ENCODE peak calls at places on chromosome 22, in six cellular contexts. One of them, this sample, is unnamed.

GRCh38 chr22:45818130-45819085 is 146.8 kb downstream of the ATXN10 start:
- DNase-seq in upper lobe of right lung: no peak
- DNase-seq in retinal pigment epithelial cell: peak
- DNase-seq in RWPE1: no peak
- DNase-seq in endothelial cell: no peak
- DNase-seq in lower lobe of right lung: no peak
- DNase-seq in this sample: no peak

GRCh38 chr22:28931844-28932561 is 48.6 kb downstream of the ZNRF3 start:
- DNase-seq in upper lobe of right lung: no peak
- DNase-seq in retinal pigment epithelial cell: no peak
- DNase-seq in RWPE1: no peak
- DNase-seq in endothelial cell: no peak
- DNase-seq in lower lobe of right lung: no peak
- DNase-seq in this sample: no peak

GRCh38 chr22:45885941-45886395 is 91.0 kb downstream of the WNT7B start:
- DNase-seq in upper lobe of right lung: peak
- DNase-seq in retinal pigment epithelial cell: no peak
- DNase-seq in RWPE1: no peak
- DNase-seq in endothelial cell: no peak
- DNase-seq in lower lobe of right lung: peak
- DNase-seq in this sample: peak

GRCh38 chr22:46031965-46032851 is 55.2 kb upstream of the WNT7B start:
- DNase-seq in upper lobe of right lung: peak
- DNase-seq in retinal pigment epithelial cell: no peak
- DNase-seq in RWPE1: no peak
- DNase-seq in endothelial cell: no peak
- DNase-seq in lower lobe of right lung: peak
- DNase-seq in this sample: no peak

GRCh38 chr22:24989541-24989951 is 37.0 kb downstream of the KIAA1671 start:
- DNase-seq in upper lobe of right lung: no peak
- DNase-seq in retinal pigment epithelial cell: no peak
- DNase-seq in RWPE1: no peak
- DNase-seq in endothelial cell: no peak
- DNase-seq in lower lobe of right lung: no peak
- DNase-seq in this sample: no peak

GRCh38 chr22:49570032-49570848 is 257.4 kb downstream of the BRD1 start:
- DNase-seq in upper lobe of right lung: peak
- DNase-seq in retinal pigment epithelial cell: no peak
- DNase-seq in RWPE1: no peak
- DNase-seq in endothelial cell: no peak
- DNase-seq in lower lobe of right lung: peak
- DNase-seq in this sample: no peak

GRCh38 chr22:37951305-37951704 is 2.1 kb downstream of the C22orf23 start:
- DNase-seq in upper lobe of right lung: no peak
- DNase-seq in retinal pigment epithelial cell: no peak
- DNase-seq in RWPE1: no peak
- DNase-seq in endothelial cell: no peak
- DNase-seq in lower lobe of right lung: no peak
- DNase-seq in this sample: no peak

GRCh38 chr22:24026056-24026455 is 15.0 kb downstream of the CABIN1 start:
- DNase-seq in upper lobe of right lung: no peak
- DNase-seq in retinal pigment epithelial cell: no peak
- DNase-seq in RWPE1: no peak
- DNase-seq in endothelial cell: no peak
- DNase-seq in lower lobe of right lung: no peak
- DNase-seq in this sample: no peak

GRCh38 chr22:49664371-49664881 is 163.2 kb downstream of the BRD1 start:
- DNase-seq in upper lobe of right lung: peak
- DNase-seq in retinal pigment epithelial cell: no peak
- DNase-seq in RWPE1: no peak
- DNase-seq in endothelial cell: no peak
- DNase-seq in lower lobe of right lung: peak
- DNase-seq in this sample: no peak

GRCh38 chr22:28017859-28018258 is 98.8 kb upstream of the PITPNB start:
- DNase-seq in upper lobe of right lung: peak
- DNase-seq in retinal pigment epithelial cell: no peak
- DNase-seq in RWPE1: no peak
- DNase-seq in endothelial cell: no peak
- DNase-seq in lower lobe of right lung: peak
- DNase-seq in this sample: no peak

GRCh38 chr22:42262964-42263363 is 7.5 kb downstream of the TCF20 start:
- DNase-seq in upper lobe of right lung: no peak
- DNase-seq in retinal pigment epithelial cell: no peak
- DNase-seq in RWPE1: no peak
- DNase-seq in endothelial cell: no peak
- DNase-seq in lower lobe of right lung: no peak
- DNase-seq in this sample: no peak

GRCh38 chr22:23688571-23688970 is 2.2 kb upstream of the RGL4 start:
- DNase-seq in upper lobe of right lung: no peak
- DNase-seq in retinal pigment epithelial cell: no peak
- DNase-seq in RWPE1: no peak
- DNase-seq in endothelial cell: no peak
- DNase-seq in lower lobe of right lung: no peak
- DNase-seq in this sample: no peak

GRCh38 chr22:17121235-17122195 is at the start of gene TMEM121B:
- DNase-seq in upper lobe of right lung: peak
- DNase-seq in retinal pigment epithelial cell: peak
- DNase-seq in RWPE1: peak
- DNase-seq in endothelial cell: peak
- DNase-seq in lower lobe of right lung: peak
- DNase-seq in this sample: peak

GRCh38 chr22:29470159-29470855 is 9.7 kb upstream of the NEFH start:
- DNase-seq in upper lobe of right lung: peak
- DNase-seq in retinal pigment epithelial cell: no peak
- DNase-seq in RWPE1: peak
- DNase-seq in endothelial cell: peak
- DNase-seq in lower lobe of right lung: peak
- DNase-seq in this sample: peak

DNA sequence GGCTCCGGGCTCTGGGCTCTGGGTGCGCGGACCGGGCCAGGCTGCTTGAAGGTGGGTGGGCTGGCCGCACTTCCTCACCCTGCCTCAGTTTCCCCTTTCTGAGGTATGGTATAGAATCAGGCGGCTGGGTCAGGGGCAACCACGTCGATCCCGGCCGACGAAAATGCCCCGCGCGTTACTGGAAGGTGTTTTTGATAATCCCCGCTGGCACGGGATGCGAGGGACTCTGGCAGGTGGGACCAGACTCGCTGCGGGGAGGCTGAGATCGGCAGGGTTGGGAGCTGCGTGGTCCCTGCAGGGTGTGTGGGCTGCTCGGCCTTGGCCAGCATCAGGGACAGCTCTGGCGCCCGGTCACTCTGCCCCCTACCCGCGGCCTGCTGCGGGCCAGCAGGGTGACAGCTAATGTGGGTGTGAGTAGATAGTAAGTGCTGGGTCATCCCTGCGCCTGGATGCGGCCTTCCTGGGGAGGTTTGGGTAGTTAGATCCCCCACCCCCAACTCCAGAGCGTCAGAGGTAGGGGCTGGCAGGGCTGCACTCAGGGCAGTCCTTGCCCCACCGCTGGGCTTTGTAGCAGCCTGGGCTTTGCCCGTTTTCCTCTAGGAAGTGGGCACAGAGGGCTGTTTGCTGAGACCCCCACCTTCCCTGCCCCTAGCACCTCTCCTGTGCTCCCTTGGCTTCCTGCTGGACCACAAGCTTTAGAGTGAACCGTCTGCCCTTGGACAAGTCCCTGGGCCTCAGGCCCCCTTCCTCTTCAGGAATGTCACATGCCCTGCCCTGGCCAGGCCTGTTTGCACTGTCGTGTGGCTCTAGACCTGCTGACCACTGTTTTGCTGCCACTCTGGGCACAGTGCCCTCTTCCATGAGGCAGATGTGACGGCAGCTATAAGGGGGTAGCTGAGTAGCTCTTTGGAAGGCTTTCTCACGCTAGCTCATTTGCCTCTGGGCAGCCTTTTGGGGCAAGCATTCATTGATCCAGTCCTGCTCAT is 579 bp downstream of the TANGO2 start:
- DNase-seq in upper lobe of right lung: peak
- DNase-seq in retinal pigment epithelial cell: peak
- DNase-seq in RWPE1: no peak
- DNase-seq in endothelial cell: no peak
- DNase-seq in lower lobe of right lung: peak
- DNase-seq in this sample: no peak
- TF ChIP-seq CTCF in upper lobe of right lung: no peak
- TF ChIP-seq CTCF in retinal pigment epithelial cell: peak
- TF ChIP-seq CTCF in RWPE1: no peak
- TF ChIP-seq CTCF in endothelial cell: no peak
- TF ChIP-seq CTCF in lower lobe of right lung: no peak
- TF ChIP-seq CTCF in this sample: no peak

GRCh38 chr22:47633111-47633510 is 870.7 kb downstream of the TBC1D22A start:
- DNase-seq in upper lobe of right lung: peak
- DNase-seq in retinal pigment epithelial cell: no peak
- DNase-seq in RWPE1: no peak
- DNase-seq in endothelial cell: no peak
- DNase-seq in lower lobe of right lung: no peak
- DNase-seq in this sample: no peak

GRCh38 chr22:47632646-47633045 is 870.2 kb downstream of the TBC1D22A start:
- DNase-seq in upper lobe of right lung: peak
- DNase-seq in retinal pigment epithelial cell: no peak
- DNase-seq in RWPE1: no peak
- DNase-seq in endothelial cell: no peak
- DNase-seq in lower lobe of right lung: no peak
- DNase-seq in this sample: no peak

GRCh38 chr22:47630741-47631534 is 868.5 kb downstream of the TBC1D22A start:
- DNase-seq in upper lobe of right lung: peak
- DNase-seq in retinal pigment epithelial cell: no peak
- DNase-seq in RWPE1: no peak
- DNase-seq in endothelial cell: no peak
- DNase-seq in lower lobe of right lung: no peak
- DNase-seq in this sample: no peak

GRCh38 chr22:47631571-47632102 is 869.2 kb downstream of the TBC1D22A start:
- DNase-seq in upper lobe of right lung: peak
- DNase-seq in retinal pigment epithelial cell: no peak
- DNase-seq in RWPE1: no peak
- DNase-seq in endothelial cell: no peak
- DNase-seq in lower lobe of right lung: no peak
- DNase-seq in this sample: no peak

DNA sequence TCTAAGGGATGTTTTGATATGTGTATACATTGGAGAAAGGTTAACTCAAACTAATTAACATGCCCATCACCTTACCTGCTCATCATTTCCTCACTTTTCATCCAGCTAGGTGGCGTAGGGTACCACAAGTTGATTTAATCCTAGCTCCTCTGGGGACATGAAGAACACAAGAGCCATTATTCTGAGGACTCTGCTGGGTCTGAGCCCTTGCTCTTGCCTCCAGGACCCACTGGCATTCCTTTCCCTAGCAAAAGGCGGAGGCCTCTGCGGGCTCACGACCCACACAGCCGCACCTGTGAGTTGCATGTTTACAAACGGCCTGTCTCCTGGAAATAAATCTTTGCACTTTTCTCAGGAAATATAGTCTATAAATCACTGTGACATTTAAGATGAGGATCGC is 871.9 kb downstream of the TBC1D22A start:
- DNase-seq in upper lobe of right lung: peak
- DNase-seq in retinal pigment epithelial cell: no peak
- DNase-seq in RWPE1: no peak
- DNase-seq in endothelial cell: no peak
- DNase-seq in lower lobe of right lung: no peak
- DNase-seq in this sample: no peak
- TF ChIP-seq CTCF in upper lobe of right lung: no peak
- TF ChIP-seq CTCF in retinal pigment epithelial cell: no peak
- TF ChIP-seq CTCF in RWPE1: no peak
- TF ChIP-seq CTCF in endothelial cell: no peak
- TF ChIP-seq CTCF in lower lobe of right lung: no peak
- TF ChIP-seq CTCF in this sample: no peak

GRCh38 chr22:44335066-44335839 is 22.5 kb upstream of the SHISAL1 start:
- DNase-seq in upper lobe of right lung: no peak
- DNase-seq in retinal pigment epithelial cell: no peak
- DNase-seq in RWPE1: no peak
- DNase-seq in endothelial cell: no peak
- DNase-seq in lower lobe of right lung: no peak
- DNase-seq in this sample: no peak

GRCh38 chr22:44337658-44338004 is 24.9 kb upstream of the SHISAL1 start:
- DNase-seq in upper lobe of right lung: no peak
- DNase-seq in retinal pigment epithelial cell: no peak
- DNase-seq in RWPE1: peak
- DNase-seq in endothelial cell: no peak
- DNase-seq in lower lobe of right lung: no peak
- DNase-seq in this sample: no peak

GRCh38 chr22:44336962-44337657 is 24.4 kb upstream of the SHISAL1 start:
- DNase-seq in upper lobe of right lung: no peak
- DNase-seq in retinal pigment epithelial cell: no peak
- DNase-seq in RWPE1: no peak
- DNase-seq in endothelial cell: no peak
- DNase-seq in lower lobe of right lung: no peak
- DNase-seq in this sample: no peak

GRCh38 chr22:44333847-44334635 is 21.3 kb upstream of the SHISAL1 start:
- DNase-seq in upper lobe of right lung: no peak
- DNase-seq in retinal pigment epithelial cell: no peak
- DNase-seq in RWPE1: no peak
- DNase-seq in endothelial cell: no peak
- DNase-seq in lower lobe of right lung: no peak
- DNase-seq in this sample: no peak

GRCh38 chr22:44335903-44336803 is 23.4 kb upstream of the SHISAL1 start:
- DNase-seq in upper lobe of right lung: no peak
- DNase-seq in retinal pigment epithelial cell: no peak
- DNase-seq in RWPE1: no peak
- DNase-seq in endothelial cell: no peak
- DNase-seq in lower lobe of right lung: no peak
- DNase-seq in this sample: no peak
- TF ChIP-seq CTCF in upper lobe of right lung: no peak
- TF ChIP-seq CTCF in retinal pigment epithelial cell: peak
- TF ChIP-seq CTCF in RWPE1: no peak
- TF ChIP-seq CTCF in endothelial cell: no peak
- TF ChIP-seq CTCF in lower lobe of right lung: no peak
- TF ChIP-seq CTCF in this sample: no peak

GRCh38 chr22:39520054-39520873 is at the start of gene ATF4:
- DNase-seq in upper lobe of right lung: peak
- DNase-seq in retinal pigment epithelial cell: peak
- DNase-seq in RWPE1: peak
- DNase-seq in endothelial cell: peak
- DNase-seq in lower lobe of right lung: peak
- DNase-seq in this sample: peak
- TF ChIP-seq CTCF in upper lobe of right lung: no peak
- TF ChIP-seq CTCF in retinal pigment epithelial cell: no peak
- TF ChIP-seq CTCF in RWPE1: no peak
- TF ChIP-seq CTCF in endothelial cell: no peak
- TF ChIP-seq CTCF in lower lobe of right lung: no peak
- TF ChIP-seq CTCF in this sample: no peak

DNA sequence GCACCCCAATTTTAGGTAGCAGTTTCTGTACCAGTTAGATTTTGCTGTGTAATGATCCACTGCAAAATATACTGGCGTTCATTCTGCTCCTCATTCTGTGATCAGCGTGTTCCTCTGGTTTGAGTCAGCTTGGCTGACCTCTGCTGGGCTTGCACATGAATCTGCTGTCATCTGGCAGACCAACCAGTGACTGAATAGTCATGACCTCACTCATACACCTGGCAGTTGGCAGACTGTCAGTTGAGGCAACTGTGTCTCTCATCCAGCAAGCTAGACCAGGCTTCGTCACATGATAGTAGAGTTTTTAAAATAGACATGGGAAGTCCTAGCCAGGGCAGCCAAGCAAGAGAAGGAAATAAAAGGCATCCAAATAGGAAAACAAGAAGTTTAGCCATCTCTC is 316.3 kb upstream of the LARGE1 start:
- DNase-seq in upper lobe of right lung: no peak
- DNase-seq in retinal pigment epithelial cell: no peak
- DNase-seq in RWPE1: no peak
- DNase-seq in endothelial cell: no peak
- DNase-seq in lower lobe of right lung: no peak
- DNase-seq in this sample: no peak
- TF ChIP-seq CTCF in upper lobe of right lung: no peak
- TF ChIP-seq CTCF in retinal pigment epithelial cell: no peak
- TF ChIP-seq CTCF in RWPE1: no peak
- TF ChIP-seq CTCF in endothelial cell: no peak
- TF ChIP-seq CTCF in lower lobe of right lung: no peak
- TF ChIP-seq CTCF in this sample: no peak